ENCODE peak calls at places on chromosomes 16 and 17, in nine cellular contexts. O is tibial nerve; D is HS-5; P is SW 1271; B is brain microvascular endothelial cell; N is activated CD4-positive, alpha-beta T cell treated with anti-CD3 and anti-CD28 coated beads for 48 hours; A is NCI-H1436; Y is tibial artery; H is stimulated activated CD8-positive, alpha-beta memory T cell treated with anti-CD3 and anti-CD28 coated beads, Interleukin-2, amount 100 ng/mL, for 48 hours. R is an unnamed sample.

GRCh38 chr17:63431618-63431938 is 14.5 kb downstream of the CYB561 start:
- DNase-seq in O (no peak), D (no peak), P (no peak), B (no peak), N (no peak), A (no peak), Y (no peak), H (no peak), R (no peak)

GRCh38 chr17:10646393-10646990 is 10.6 kb downstream of the MYH3 start:
- DNase-seq in O (peak), D (peak), P (peak), B (peak), N (peak), A (peak), Y (peak), H (peak), R (peak)

GRCh38 chr16:1390239-1390638 is 24.3 kb downstream of the UNKL start:
- DNase-seq in O (no peak), D (no peak), P (no peak), B (no peak), N (no peak), A (no peak), Y (no peak), H (no peak), R (no peak)

GRCh38 chr17:33012522-33013033 is 20.9 kb downstream of the SPACA3 start:
- DNase-seq in O (no peak), D (peak), P (peak), B (peak), N (no peak), A (no peak), Y (no peak), H (no peak), R (peak)

GRCh38 chr17:51119415-51120356 is 982 bp downstream of the SPAG9 start:
- DNase-seq in O (peak), D (no peak), P (peak), B (peak), N (peak), A (peak), Y (peak), H (peak), R (peak)

GRCh38 chr17:81346908-81347349 is 48.3 kb upstream of the BAHCC1 start:
- DNase-seq in O (no peak), D (no peak), P (no peak), B (no peak), N (no peak), A (no peak), Y (peak), H (no peak), R (no peak)

GRCh38 chr17:51610155-51610554 is 349.8 kb downstream of the UTP18 start:
- DNase-seq in O (no peak), D (no peak), P (no peak), B (no peak), N (no peak), A (no peak), Y (no peak), H (no peak), R (no peak)

GRCh38 chr17:72514888-72515287 is 394.1 kb downstream of the SOX9 start:
- DNase-seq in O (no peak), D (no peak), P (no peak), B (peak), N (no peak), A (no peak), Y (no peak), H (no peak), R (peak)

GRCh38 chr17:312476-313148 is 40.0 kb downstream of the RPH3AL start:
- DNase-seq in O (no peak), D (no peak), P (no peak), B (no peak), N (no peak), A (no peak), Y (no peak), H (no peak), R (no peak)

GRCh38 chr17:50837286-50837979 is 2.0 kb downstream of the WFIKKN2 start:
- DNase-seq in O (no peak), D (no peak), P (no peak), B (no peak), N (no peak), A (no peak), Y (no peak), H (no peak), R (no peak)

GRCh38 chr17:75873587-75874322 is 4.6 kb downstream of the TRIM47 start:
- DNase-seq in O (peak), D (no peak), P (no peak), B (no peak), N (no peak), A (no peak), Y (peak), H (no peak), R (no peak)

GRCh38 chr17:17758443-17758842 is 77.2 kb downstream of the RAI1 start:
- DNase-seq in O (no peak), D (no peak), P (no peak), B (no peak), N (no peak), A (peak), Y (no peak), H (no peak), R (no peak)

GRCh38 chr17:62614142-62614541 is 13.3 kb upstream of the MRC2 start:
- DNase-seq in O (no peak), D (peak), P (no peak), B (peak), N (no peak), A (no peak), Y (no peak), H (no peak), R (peak)

GRCh38 chr16:81170824-81171223 is 67.7 kb upstream of the BCO1 start:
- DNase-seq in O (no peak), D (no peak), P (no peak), B (no peak), N (peak), A (no peak), Y (no peak), H (no peak), R (no peak)

GRCh38 chr16:27405546-27406451 is 3.8 kb downstream of the IL21R start:
- DNase-seq in O (no peak), D (no peak), P (no peak), B (no peak), N (peak), A (no peak), Y (no peak), H (peak), R (no peak)

GRCh38 chr17:55458977-55459376 is 37.3 kb upstream of the MMD start:
- DNase-seq in O (no peak), D (peak), P (peak), B (peak), N (peak), A (no peak), Y (no peak), H (peak), R (peak)

GRCh38 chr17:41500131-41500911 is 5.1 kb downstream of the KRT13 start:
- DNase-seq in O (no peak), D (peak), P (peak), B (peak), N (no peak), A (no peak), Y (no peak), H (no peak), R (peak)

GRCh38 chr17:38702166-38702899 is 2.7 kb upstream of the MLLT6 start:
- DNase-seq in O (peak), D (peak), P (peak), B (peak), N (peak), A (peak), Y (peak), H (peak), R (peak)

GRCh38 chr16:72848759-72849664 is 198.9 kb downstream of the ZFHX3 start:
- DNase-seq in O (peak), D (no peak), P (no peak), B (peak), N (no peak), A (peak), Y (peak), H (no peak), R (peak)

GRCh38 chr16:26709754-26710153 is 357.0 kb upstream of the C16orf82 start:
- DNase-seq in O (no peak), D (no peak), P (no peak), B (no peak), N (no peak), A (no peak), Y (no peak), H (no peak), R (no peak)

GRCh38 chr17:1730345-1731193 is 6.1 kb downstream of the WDR81 start:
- DNase-seq in O (peak), D (no peak), P (peak), B (peak), N (no peak), A (no peak), Y (peak), H (no peak), R (no peak)

GRCh38 chr16:17396762-17397498 is 73.8 kb downstream of the XYLT1 start:
- DNase-seq in O (no peak), D (no peak), P (no peak), B (peak), N (no peak), A (peak), Y (peak), H (no peak), R (no peak)

GRCh38 chr17:42720996-42721583 is 23.8 kb downstream of the EZH1 start:
- DNase-seq in O (no peak), D (peak), P (peak), B (peak), N (peak), A (peak), Y (no peak), H (no peak), R (peak)

GRCh38 chr17:71184716-71185115 is 936.1 kb upstream of the SOX9 start:
- DNase-seq in O (no peak), D (no peak), P (no peak), B (no peak), N (no peak), A (no peak), Y (peak), H (no peak), R (no peak)

GRCh38 chr16:56632160-56632847 is at the start of gene MT1M:
- DNase-seq in O (no peak), D (no peak), P (no peak), B (no peak), N (no peak), A (no peak), Y (peak), H (no peak), R (no peak)

GRCh38 chr16:88494335-88495154 is 41.5 kb downstream of the ZFPM1 start:
- DNase-seq in O (no peak), D (no peak), P (no peak), B (no peak), N (no peak), A (no peak), Y (no peak), H (no peak), R (no peak)

GRCh38 chr16:80693553-80693952 is 110.8 kb downstream of the CDYL2 start:
- DNase-seq in O (no peak), D (no peak), P (no peak), B (no peak), N (peak), A (no peak), Y (no peak), H (no peak), R (no peak)

GRCh38 chr16:67846063-67846319 is 742 bp upstream of the NUTF2 start:
- DNase-seq in O (no peak), D (no peak), P (no peak), B (no peak), N (no peak), A (no peak), Y (no peak), H (no peak), R (no peak)

GRCh38 chr17:65064452-65065019 is 8.0 kb upstream of the GNA13 start:
- DNase-seq in O (no peak), D (no peak), P (no peak), B (peak), N (no peak), A (no peak), Y (no peak), H (no peak), R (peak)

R was measured in kidney glomerular epithelial cell.